ENCODE peak calls at places on chromosome 4, in seven cellular contexts. One of them, this sample, is unnamed.

GRCh38 chr4:139163806-139164206 is 13.2 kb downstream of the ELF2 start:
- DNase-seq in epithelial cell of esophagus: no peak
- DNase-seq in pancreas: no peak
- DNase-seq in CD14-positive monocyte: no peak
- DNase-seq in fibroblast of lung: no peak
- DNase-seq in CD4-positive, alpha-beta T cell: no peak
- DNase-seq in OCI-LY7: no peak
- DNase-seq in this sample: no peak

GRCh38 chr4:184267206-184267608 is 49.5 kb upstream of the ENPP6 start:
- DNase-seq in epithelial cell of esophagus: no peak
- DNase-seq in pancreas: no peak
- DNase-seq in CD14-positive monocyte: no peak
- DNase-seq in fibroblast of lung: no peak
- DNase-seq in CD4-positive, alpha-beta T cell: no peak
- DNase-seq in OCI-LY7: peak; percentile 50
- DNase-seq in this sample: no peak

GRCh38 chr4:41678086-41678485 is 70.4 kb downstream of the PHOX2B start:
- DNase-seq in epithelial cell of esophagus: no peak
- DNase-seq in pancreas: no peak
- DNase-seq in CD14-positive monocyte: no peak
- DNase-seq in fibroblast of lung: peak; percentile 21
- DNase-seq in CD4-positive, alpha-beta T cell: no peak
- DNase-seq in OCI-LY7: no peak
- DNase-seq in this sample: peak; percentile 40

GRCh38 chr4:138978028-138978585 is 37.5 kb upstream of the NOCT start:
- DNase-seq in epithelial cell of esophagus: no peak
- DNase-seq in pancreas: no peak
- DNase-seq in CD14-positive monocyte: no peak
- DNase-seq in fibroblast of lung: no peak
- DNase-seq in CD4-positive, alpha-beta T cell: no peak
- DNase-seq in OCI-LY7: no peak
- DNase-seq in this sample: no peak

GRCh38 chr4:48718818-48719465 is 61.1 kb downstream of the FRYL start:
- DNase-seq in epithelial cell of esophagus: no peak
- DNase-seq in pancreas: no peak
- DNase-seq in CD14-positive monocyte: no peak
- DNase-seq in fibroblast of lung: no peak
- DNase-seq in CD4-positive, alpha-beta T cell: no peak
- DNase-seq in OCI-LY7: no peak
- DNase-seq in this sample: no peak

GRCh38 chr4:1572521-1572920 is 111.6 kb downstream of the FAM53A start:
- DNase-seq in epithelial cell of esophagus: no peak
- DNase-seq in pancreas: peak; percentile 13
- DNase-seq in CD14-positive monocyte: no peak
- DNase-seq in fibroblast of lung: no peak
- DNase-seq in CD4-positive, alpha-beta T cell: no peak
- DNase-seq in OCI-LY7: no peak
- DNase-seq in this sample: no peak

GRCh38 chr4:20844311-20844710 is 144.1 kb downstream of the PACRGL start:
- DNase-seq in epithelial cell of esophagus: peak; percentile 57
- DNase-seq in pancreas: no peak
- DNase-seq in CD14-positive monocyte: no peak
- DNase-seq in fibroblast of lung: no peak
- DNase-seq in CD4-positive, alpha-beta T cell: no peak
- DNase-seq in OCI-LY7: no peak
- DNase-seq in this sample: no peak

GRCh38 chr4:29046716-29047115 is 1673.5 kb upstream of the PCDH7 start:
- DNase-seq in epithelial cell of esophagus: peak; percentile 38
- DNase-seq in pancreas: no peak
- DNase-seq in CD14-positive monocyte: no peak
- DNase-seq in fibroblast of lung: peak; percentile 80
- DNase-seq in CD4-positive, alpha-beta T cell: no peak
- DNase-seq in OCI-LY7: no peak
- DNase-seq in this sample: no peak

GRCh38 chr4:140721088-140721421 is 35.1 kb downstream of the TBC1D9 start:
- DNase-seq in epithelial cell of esophagus: no peak
- DNase-seq in pancreas: no peak
- DNase-seq in CD14-positive monocyte: no peak
- DNase-seq in fibroblast of lung: no peak
- DNase-seq in CD4-positive, alpha-beta T cell: no peak
- DNase-seq in OCI-LY7: peak; percentile 76
- DNase-seq in this sample: no peak

GRCh38 chr4:16942491-16942890 is 44.0 kb upstream of the LDB2 start:
- DNase-seq in epithelial cell of esophagus: no peak
- DNase-seq in pancreas: no peak
- DNase-seq in CD14-positive monocyte: no peak
- DNase-seq in fibroblast of lung: no peak
- DNase-seq in CD4-positive, alpha-beta T cell: no peak
- DNase-seq in OCI-LY7: no peak
- DNase-seq in this sample: no peak

GRCh38 chr4:8911311-8912088 is 39.9 kb upstream of the HMX1 start:
- DNase-seq in epithelial cell of esophagus: no peak
- DNase-seq in pancreas: no peak
- DNase-seq in CD14-positive monocyte: no peak
- DNase-seq in fibroblast of lung: no peak
- DNase-seq in CD4-positive, alpha-beta T cell: no peak
- DNase-seq in OCI-LY7: no peak
- DNase-seq in this sample: peak; percentile 25

GRCh38 chr4:124432500-124432899 is 280.0 kb downstream of the ANKRD50 start:
- DNase-seq in epithelial cell of esophagus: peak; percentile 58
- DNase-seq in pancreas: no peak
- DNase-seq in CD14-positive monocyte: no peak
- DNase-seq in fibroblast of lung: peak; percentile 33
- DNase-seq in CD4-positive, alpha-beta T cell: no peak
- DNase-seq in OCI-LY7: no peak
- DNase-seq in this sample: no peak

GRCh38 chr4:124433500-124433899 is 279.0 kb downstream of the ANKRD50 start:
- DNase-seq in epithelial cell of esophagus: no peak
- DNase-seq in pancreas: no peak
- DNase-seq in CD14-positive monocyte: no peak
- DNase-seq in fibroblast of lung: peak; percentile 37
- DNase-seq in CD4-positive, alpha-beta T cell: no peak
- DNase-seq in OCI-LY7: no peak
- DNase-seq in this sample: no peak

GRCh38 chr4:124437853-124438495 is 274.6 kb downstream of the ANKRD50 start:
- DNase-seq in epithelial cell of esophagus: peak; percentile 24
- DNase-seq in pancreas: no peak
- DNase-seq in CD14-positive monocyte: no peak
- DNase-seq in fibroblast of lung: no peak
- DNase-seq in CD4-positive, alpha-beta T cell: no peak
- DNase-seq in OCI-LY7: no peak
- DNase-seq in this sample: no peak

GRCh38 chr4:124433044-124433443 is 279.5 kb downstream of the ANKRD50 start:
- DNase-seq in epithelial cell of esophagus: no peak
- DNase-seq in pancreas: no peak
- DNase-seq in CD14-positive monocyte: no peak
- DNase-seq in fibroblast of lung: no peak
- DNase-seq in CD4-positive, alpha-beta T cell: no peak
- DNase-seq in OCI-LY7: no peak
- DNase-seq in this sample: no peak

DNA sequence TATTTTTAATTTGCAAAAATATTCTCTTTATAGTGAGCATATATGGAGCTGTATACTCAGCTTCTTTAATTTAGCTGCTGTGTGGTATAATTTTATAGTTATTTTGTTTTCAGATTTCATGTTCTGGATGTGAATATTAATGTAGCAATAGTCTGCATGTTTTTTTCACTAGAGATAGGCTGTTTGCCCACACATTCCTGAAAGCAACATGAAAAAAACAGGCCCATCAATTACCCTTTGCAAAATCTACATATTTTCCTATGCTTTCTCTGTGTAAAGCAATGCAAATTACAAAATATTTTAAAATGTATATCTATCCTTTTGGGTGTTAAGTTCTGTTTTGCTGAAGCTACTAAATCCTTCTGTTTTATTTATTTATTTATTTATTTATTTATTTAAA is 277.3 kb downstream of the ANKRD50 start:
- DNase-seq in epithelial cell of esophagus: no peak
- DNase-seq in pancreas: no peak
- DNase-seq in CD14-positive monocyte: no peak
- DNase-seq in fibroblast of lung: no peak
- DNase-seq in CD4-positive, alpha-beta T cell: no peak
- DNase-seq in OCI-LY7: no peak
- DNase-seq in this sample: no peak
- TF ChIP-seq CTCF in epithelial cell of esophagus: no peak
- TF ChIP-seq CTCF in pancreas: no peak
- TF ChIP-seq CTCF in CD14-positive monocyte: no peak
- TF ChIP-seq CTCF in fibroblast of lung: no peak
- TF ChIP-seq CTCF in CD4-positive, alpha-beta T cell: no peak
- TF ChIP-seq CTCF in OCI-LY7: no peak
- TF ChIP-seq CTCF in this sample: no peak

GRCh38 chr4:113560579-113560978 is 201.0 kb downstream of the CAMK2D start:
- DNase-seq in epithelial cell of esophagus: no peak
- DNase-seq in pancreas: no peak
- DNase-seq in CD14-positive monocyte: no peak
- DNase-seq in fibroblast of lung: peak; percentile 38
- DNase-seq in CD4-positive, alpha-beta T cell: no peak
- DNase-seq in OCI-LY7: no peak
- DNase-seq in this sample: no peak
- TF ChIP-seq CTCF in epithelial cell of esophagus: no peak
- TF ChIP-seq CTCF in pancreas: no peak
- TF ChIP-seq CTCF in CD14-positive monocyte: no peak
- TF ChIP-seq CTCF in fibroblast of lung: no peak
- TF ChIP-seq CTCF in CD4-positive, alpha-beta T cell: no peak
- TF ChIP-seq CTCF in OCI-LY7: no peak
- TF ChIP-seq CTCF in this sample: no peak

GRCh38 chr4:58734030-58734673 is 1624.0 kb upstream of the IGFBP7 start:
- DNase-seq in epithelial cell of esophagus: no peak
- DNase-seq in pancreas: no peak
- DNase-seq in CD14-positive monocyte: no peak
- DNase-seq in fibroblast of lung: no peak
- DNase-seq in CD4-positive, alpha-beta T cell: no peak
- DNase-seq in OCI-LY7: no peak
- DNase-seq in this sample: no peak

DNA sequence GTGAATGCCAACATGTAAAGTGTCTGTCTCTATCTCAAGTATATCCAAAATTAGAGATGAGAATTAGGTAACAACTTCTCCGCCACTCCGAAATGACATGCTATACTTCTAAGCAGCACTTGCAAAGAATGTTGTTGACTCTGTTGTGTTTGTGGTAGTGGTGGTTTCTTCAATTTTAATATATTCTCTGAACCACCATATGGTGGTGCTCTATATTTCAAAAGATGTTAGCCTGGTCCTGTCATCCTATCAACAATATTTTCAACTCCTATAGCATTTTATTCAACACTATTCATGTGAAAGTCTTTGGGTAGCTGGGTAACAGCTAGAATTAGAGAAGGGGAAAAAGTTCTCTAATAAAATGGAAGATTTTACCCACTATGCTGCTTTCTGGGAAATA is 1622.8 kb upstream of the IGFBP7 start:
- DNase-seq in epithelial cell of esophagus: no peak
- DNase-seq in pancreas: no peak
- DNase-seq in CD14-positive monocyte: no peak
- DNase-seq in fibroblast of lung: no peak
- DNase-seq in CD4-positive, alpha-beta T cell: no peak
- DNase-seq in OCI-LY7: no peak
- DNase-seq in this sample: no peak
- TF ChIP-seq CTCF in epithelial cell of esophagus: no peak
- TF ChIP-seq CTCF in pancreas: no peak
- TF ChIP-seq CTCF in CD14-positive monocyte: no peak
- TF ChIP-seq CTCF in fibroblast of lung: no peak
- TF ChIP-seq CTCF in CD4-positive, alpha-beta T cell: no peak
- TF ChIP-seq CTCF in OCI-LY7: peak; percentile 37
- TF ChIP-seq CTCF in this sample: no peak

GRCh38 chr4:176793060-176793605 is 411 bp upstream of the VEGFC start:
- DNase-seq in epithelial cell of esophagus: no peak
- DNase-seq in pancreas: no peak
- DNase-seq in CD14-positive monocyte: no peak
- DNase-seq in fibroblast of lung: no peak
- DNase-seq in CD4-positive, alpha-beta T cell: no peak
- DNase-seq in OCI-LY7: no peak
- DNase-seq in this sample: no peak
- TF ChIP-seq CTCF in epithelial cell of esophagus: no peak
- TF ChIP-seq CTCF in pancreas: no peak
- TF ChIP-seq CTCF in CD14-positive monocyte: no peak
- TF ChIP-seq CTCF in fibroblast of lung: no peak
- TF ChIP-seq CTCF in CD4-positive, alpha-beta T cell: no peak
- TF ChIP-seq CTCF in OCI-LY7: no peak
- TF ChIP-seq CTCF in this sample: no peak

DNA sequence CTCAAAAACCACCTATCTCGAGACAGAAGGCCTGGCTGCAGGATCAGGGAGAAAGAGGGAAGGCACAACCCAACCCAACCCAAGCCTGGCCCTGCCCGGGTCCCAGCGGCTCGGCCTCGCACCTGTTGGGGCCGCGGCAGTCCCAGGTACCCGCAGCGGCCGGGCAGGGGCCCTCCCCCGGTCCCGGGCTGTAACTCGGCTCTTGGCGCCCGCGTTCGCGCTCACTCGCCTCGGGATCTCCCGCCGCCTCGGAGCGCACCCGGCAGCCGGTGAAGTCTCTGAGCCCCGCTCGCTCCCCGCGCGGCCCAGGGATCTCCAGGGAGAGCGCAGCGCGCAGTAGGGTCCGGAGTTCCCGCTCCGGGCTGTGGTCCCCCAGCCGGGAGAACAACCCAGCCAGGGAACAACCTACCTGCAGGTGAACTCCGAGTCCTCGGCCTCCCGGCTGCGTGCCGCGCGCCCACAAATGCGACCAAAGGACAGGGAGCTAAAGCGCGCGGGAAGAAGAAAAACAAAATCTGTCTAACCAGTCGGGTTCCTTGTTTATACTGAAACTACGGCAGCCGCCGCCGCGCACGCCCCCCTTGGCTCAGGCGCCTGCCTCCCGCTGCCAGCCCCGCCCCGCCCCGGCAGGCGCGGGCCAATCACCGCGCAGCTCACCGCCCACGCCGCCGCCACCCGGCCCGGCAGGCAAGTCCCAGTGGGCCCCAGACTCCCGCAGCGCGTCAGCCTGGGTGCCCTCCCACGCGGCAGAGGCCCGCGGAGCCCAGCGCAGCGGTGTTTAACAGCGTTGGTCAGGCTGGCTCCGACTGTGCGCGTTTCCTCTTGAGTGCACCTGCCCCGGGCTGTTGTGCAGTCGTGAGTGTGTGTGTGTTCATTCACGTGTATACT is at the start of gene RASGEF1B:
- DNase-seq in epithelial cell of esophagus: peak; percentile 94
- DNase-seq in pancreas: peak; percentile 86
- DNase-seq in CD14-positive monocyte: peak; percentile 95
- DNase-seq in fibroblast of lung: peak; percentile 58
- DNase-seq in CD4-positive, alpha-beta T cell: peak; percentile 98
- DNase-seq in OCI-LY7: peak; percentile 91
- DNase-seq in this sample: peak; percentile 88
- TF ChIP-seq CTCF in epithelial cell of esophagus: no peak
- TF ChIP-seq CTCF in pancreas: no peak
- TF ChIP-seq CTCF in CD14-positive monocyte: no peak
- TF ChIP-seq CTCF in fibroblast of lung: no peak
- TF ChIP-seq CTCF in CD4-positive, alpha-beta T cell: no peak
- TF ChIP-seq CTCF in OCI-LY7: peak; percentile 3
- TF ChIP-seq CTCF in this sample: no peak

This sample was measured in foreskin fibroblast.